ENCODE peak calls at places on chromosome X, in four cellular contexts. One of them, this sample, is unnamed.

GRCh38 chrX:70694339-70695122 is 214.0 kb downstream of the TEX11 start:
- DNase-seq in CD8-positive, alpha-beta memory T cell: no peak
- DNase-seq in cardiac fibroblast: no peak
- DNase-seq in fibroblast of the aortic adventitia: no peak
- DNase-seq in this sample: no peak

GRCh38 chrX:141989802-141990201 is 86.1 kb downstream of the MAGEC1 start:
- DNase-seq in CD8-positive, alpha-beta memory T cell: no peak
- DNase-seq in cardiac fibroblast: peak
- DNase-seq in fibroblast of the aortic adventitia: peak
- DNase-seq in this sample: no peak

GRCh38 chrX:153921511-153922285 is 4.4 kb downstream of the ARHGAP4 start:
- DNase-seq in CD8-positive, alpha-beta memory T cell: no peak
- DNase-seq in cardiac fibroblast: no peak
- DNase-seq in fibroblast of the aortic adventitia: peak
- DNase-seq in this sample: no peak

GRCh38 chrX:134571831-134572230 is 86.4 kb downstream of the PLAC1 start:
- DNase-seq in CD8-positive, alpha-beta memory T cell: no peak
- DNase-seq in cardiac fibroblast: peak
- DNase-seq in fibroblast of the aortic adventitia: no peak
- DNase-seq in this sample: no peak

GRCh38 chrX:45479835-45480422 is 279.3 kb upstream of the DIPK2B start:
- DNase-seq in CD8-positive, alpha-beta memory T cell: no peak
- DNase-seq in cardiac fibroblast: peak
- DNase-seq in fibroblast of the aortic adventitia: peak
- DNase-seq in this sample: no peak

GRCh38 chrX:10166248-10166716 is 9.5 kb downstream of the CLCN4 start:
- DNase-seq in CD8-positive, alpha-beta memory T cell: no peak
- DNase-seq in cardiac fibroblast: no peak
- DNase-seq in fibroblast of the aortic adventitia: no peak
- DNase-seq in this sample: no peak

GRCh38 chrX:12999422-12999821 is 24.5 kb downstream of the TMSB4X start:
- DNase-seq in CD8-positive, alpha-beta memory T cell: peak
- DNase-seq in cardiac fibroblast: no peak
- DNase-seq in fibroblast of the aortic adventitia: no peak
- DNase-seq in this sample: no peak

GRCh38 chrX:72609313-72609712 is 36.7 kb upstream of the HDAC8 start:
- DNase-seq in CD8-positive, alpha-beta memory T cell: no peak
- DNase-seq in cardiac fibroblast: peak
- DNase-seq in fibroblast of the aortic adventitia: peak
- DNase-seq in this sample: no peak

GRCh38 chrX:25810202-25810601 is 327.9 kb upstream of the MAGEB18 start:
- DNase-seq in CD8-positive, alpha-beta memory T cell: no peak
- DNase-seq in cardiac fibroblast: peak
- DNase-seq in fibroblast of the aortic adventitia: peak
- DNase-seq in this sample: no peak

GRCh38 chrX:42149786-42150185 is 226.4 kb upstream of the CASK start:
- DNase-seq in CD8-positive, alpha-beta memory T cell: no peak
- DNase-seq in cardiac fibroblast: peak
- DNase-seq in fibroblast of the aortic adventitia: peak
- DNase-seq in this sample: no peak

GRCh38 chrX:24294619-24295018 is 19.2 kb downstream of the SUPT20HL2 start:
- DNase-seq in CD8-positive, alpha-beta memory T cell: no peak
- DNase-seq in cardiac fibroblast: peak
- DNase-seq in fibroblast of the aortic adventitia: peak
- DNase-seq in this sample: no peak

GRCh38 chrX:47483310-47484268 is 567 bp upstream of the ZNF41 start:
- DNase-seq in CD8-positive, alpha-beta memory T cell: no peak
- DNase-seq in cardiac fibroblast: peak
- DNase-seq in fibroblast of the aortic adventitia: peak
- DNase-seq in this sample: no peak

GRCh38 chrX:20361890-20362262 is 95.2 kb upstream of the RPS6KA3 start:
- DNase-seq in CD8-positive, alpha-beta memory T cell: no peak
- DNase-seq in cardiac fibroblast: peak
- DNase-seq in fibroblast of the aortic adventitia: peak
- DNase-seq in this sample: no peak

GRCh38 chrX:101485212-101486064 is at the start of gene ARMCX4:
- DNase-seq in CD8-positive, alpha-beta memory T cell: peak
- DNase-seq in cardiac fibroblast: peak
- DNase-seq in fibroblast of the aortic adventitia: peak
- DNase-seq in this sample: no peak

GRCh38 chrX:53071604-53072417 is 10.4 kb upstream of the TSPYL2 start:
- DNase-seq in CD8-positive, alpha-beta memory T cell: peak
- DNase-seq in cardiac fibroblast: peak
- DNase-seq in fibroblast of the aortic adventitia: peak
- DNase-seq in this sample: no peak

GRCh38 chrX:145821291-145821897 is 3.8 kb downstream of the SLITRK2 start:
- DNase-seq in CD8-positive, alpha-beta memory T cell: no peak
- DNase-seq in cardiac fibroblast: no peak
- DNase-seq in fibroblast of the aortic adventitia: no peak
- DNase-seq in this sample: no peak
- H3K4me3 ChIP-seq in CD8-positive, alpha-beta memory T cell: no peak
- H3K4me3 ChIP-seq in cardiac fibroblast: no peak
- H3K4me3 ChIP-seq in fibroblast of the aortic adventitia: no peak
- H3K4me3 ChIP-seq in this sample: no peak

DNA sequence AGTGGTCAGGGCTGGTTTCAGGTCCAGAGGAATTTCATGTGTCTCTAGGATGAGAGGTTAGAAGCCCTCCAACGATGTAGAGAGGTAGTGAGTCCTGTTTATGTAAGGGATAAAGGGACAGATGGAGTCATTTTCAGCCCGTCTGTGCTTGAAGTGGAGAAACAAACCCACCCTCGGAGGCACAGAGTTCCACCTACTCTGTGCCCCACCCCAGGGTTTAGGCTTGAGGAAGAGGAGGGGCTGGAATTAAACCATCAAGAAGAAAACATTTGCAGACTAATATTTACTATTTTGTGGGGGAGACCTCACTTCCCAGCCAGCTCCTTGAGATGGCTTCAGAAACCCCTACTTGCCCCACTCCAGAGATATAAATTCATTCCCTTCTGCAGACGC is 857 bp upstream of the GNL3L start:
- DNase-seq in CD8-positive, alpha-beta memory T cell: no peak
- DNase-seq in cardiac fibroblast: no peak
- DNase-seq in fibroblast of the aortic adventitia: no peak
- DNase-seq in this sample: no peak
- H3K4me3 ChIP-seq in CD8-positive, alpha-beta memory T cell: peak
- H3K4me3 ChIP-seq in cardiac fibroblast: no peak
- H3K4me3 ChIP-seq in fibroblast of the aortic adventitia: no peak
- H3K4me3 ChIP-seq in this sample: no peak

DNA sequence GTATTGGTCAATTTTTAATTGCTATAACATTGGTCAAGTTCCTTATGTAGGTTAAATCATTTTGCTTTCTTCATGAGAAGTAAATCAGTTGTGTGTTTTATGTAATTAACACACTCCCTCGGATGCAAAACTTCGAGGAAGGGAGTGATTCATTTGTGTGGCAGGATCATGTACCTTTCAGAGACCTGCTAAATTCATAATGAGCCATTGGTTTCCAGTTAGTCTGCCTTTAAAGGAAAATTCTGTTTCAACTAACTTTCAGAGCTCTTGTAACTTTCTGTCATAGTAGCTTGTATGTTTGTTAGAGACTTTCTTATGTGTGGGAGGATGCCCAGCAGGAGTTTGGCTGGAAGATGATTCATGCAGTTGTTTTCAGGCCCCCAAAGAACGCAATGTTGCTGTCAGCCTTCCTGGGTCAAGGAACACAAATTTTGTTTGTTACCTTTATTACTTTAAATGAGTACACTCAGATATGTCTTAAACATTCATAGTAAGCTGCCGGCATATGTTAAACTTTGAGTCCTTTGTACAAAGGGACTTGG is 72.1 kb downstream of the GPR101 start:
- DNase-seq in CD8-positive, alpha-beta memory T cell: no peak
- DNase-seq in cardiac fibroblast: peak
- DNase-seq in fibroblast of the aortic adventitia: no peak
- DNase-seq in this sample: no peak
- H3K4me3 ChIP-seq in CD8-positive, alpha-beta memory T cell: no peak
- H3K4me3 ChIP-seq in cardiac fibroblast: no peak
- H3K4me3 ChIP-seq in fibroblast of the aortic adventitia: no peak
- H3K4me3 ChIP-seq in this sample: no peak

GRCh38 chrX:151973262-151973661 is 1.2 kb downstream of the GABRE start:
- DNase-seq in CD8-positive, alpha-beta memory T cell: no peak
- DNase-seq in cardiac fibroblast: peak
- DNase-seq in fibroblast of the aortic adventitia: peak
- DNase-seq in this sample: no peak
- H3K4me3 ChIP-seq in CD8-positive, alpha-beta memory T cell: no peak
- H3K4me3 ChIP-seq in cardiac fibroblast: peak
- H3K4me3 ChIP-seq in fibroblast of the aortic adventitia: peak
- H3K4me3 ChIP-seq in this sample: no peak

GRCh38 chrX:22481436-22481835 is 208.7 kb downstream of the CBLL2 start:
- DNase-seq in CD8-positive, alpha-beta memory T cell: no peak
- DNase-seq in cardiac fibroblast: no peak
- DNase-seq in fibroblast of the aortic adventitia: peak
- DNase-seq in this sample: no peak
- H3K4me3 ChIP-seq in CD8-positive, alpha-beta memory T cell: no peak
- H3K4me3 ChIP-seq in cardiac fibroblast: no peak
- H3K4me3 ChIP-seq in fibroblast of the aortic adventitia: no peak
- H3K4me3 ChIP-seq in this sample: no peak

DNA sequence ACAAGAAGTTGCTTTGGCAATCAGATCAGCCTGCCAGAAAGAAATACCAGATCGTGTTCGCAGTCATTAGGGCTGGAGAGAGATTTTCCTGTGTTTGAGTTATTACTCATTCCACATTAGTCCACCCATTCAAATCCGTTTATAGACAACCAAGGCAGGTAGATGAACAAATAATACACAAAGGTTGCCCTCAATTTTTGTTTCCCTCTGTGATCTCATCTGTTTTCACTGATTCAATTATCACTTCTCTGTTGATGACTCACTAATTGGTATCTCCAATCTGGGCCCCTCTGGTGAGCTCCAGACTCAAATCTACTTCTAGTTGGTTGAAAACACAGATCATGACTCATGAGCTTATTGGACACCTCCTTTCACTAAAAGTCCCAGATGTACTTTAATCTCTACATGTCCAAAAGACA is 54.5 kb downstream of the CHM start:
- DNase-seq in CD8-positive, alpha-beta memory T cell: no peak
- DNase-seq in cardiac fibroblast: peak
- DNase-seq in fibroblast of the aortic adventitia: peak
- DNase-seq in this sample: no peak
- H3K4me3 ChIP-seq in CD8-positive, alpha-beta memory T cell: no peak
- H3K4me3 ChIP-seq in cardiac fibroblast: no peak
- H3K4me3 ChIP-seq in fibroblast of the aortic adventitia: no peak
- H3K4me3 ChIP-seq in this sample: no peak

DNA sequence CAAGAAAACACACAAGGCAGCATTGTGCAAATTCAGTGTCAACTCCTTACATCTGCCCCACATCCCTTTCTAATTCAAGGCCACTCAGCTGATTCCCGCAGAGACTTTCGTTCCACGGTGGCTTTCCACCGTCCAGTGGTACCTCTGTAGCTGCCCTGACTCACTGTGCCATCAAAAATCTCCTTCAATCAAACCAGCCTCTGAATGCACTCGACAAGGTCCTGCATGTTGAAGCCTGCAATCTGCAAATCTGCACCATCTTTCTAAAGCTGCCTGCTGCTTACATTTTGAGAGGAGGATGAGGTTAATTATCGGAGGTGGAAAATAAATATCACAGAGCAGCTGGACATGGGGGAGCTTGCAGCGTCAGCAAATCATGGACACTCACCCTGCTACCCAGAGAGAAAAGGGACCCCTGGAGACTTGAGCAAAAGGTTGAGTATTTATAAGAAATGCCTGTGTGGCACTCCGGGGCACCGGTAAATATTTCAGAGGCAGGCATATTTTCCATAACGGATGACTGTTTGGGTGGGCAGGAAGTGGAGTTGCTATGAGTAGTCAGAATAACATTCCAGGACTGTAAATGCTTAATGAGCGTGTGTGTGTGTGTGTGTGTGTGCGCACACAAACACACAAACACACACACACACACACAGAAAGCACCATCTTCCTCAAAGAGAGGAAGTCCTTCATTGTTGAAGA is 74.8 kb downstream of the MXRA5 start:
- DNase-seq in CD8-positive, alpha-beta memory T cell: no peak
- DNase-seq in cardiac fibroblast: peak
- DNase-seq in fibroblast of the aortic adventitia: peak
- DNase-seq in this sample: no peak
- H3K4me3 ChIP-seq in CD8-positive, alpha-beta memory T cell: no peak
- H3K4me3 ChIP-seq in cardiac fibroblast: no peak
- H3K4me3 ChIP-seq in fibroblast of the aortic adventitia: no peak
- H3K4me3 ChIP-seq in this sample: no peak